ENCODE peak calls at places on chromosomes 7 and 10, in eight cellular contexts. One of them, this sample, is unnamed.

GRCh38 chr7:116292381-116292780 is 82.0 kb downstream of the TES start:
- ATAC-seq in HCT116: no peak
- ATAC-seq in upper lobe of left lung: no peak
- ATAC-seq in GM12878: no peak
- ATAC-seq in A549: no peak
- ATAC-seq in right lobe of liver: no peak
- ATAC-seq in gastrocnemius medialis: no peak
- ATAC-seq in body of pancreas: no peak
- ATAC-seq in this sample: no peak

GRCh38 chr7:135109976-135110375 is 37.9 kb upstream of the TMEM140 start:
- ATAC-seq in body of pancreas: no peak
- ATAC-seq in A549: no peak
- ATAC-seq in upper lobe of left lung: no peak
- ATAC-seq in gastrocnemius medialis: no peak
- ATAC-seq in right lobe of liver: no peak
- ATAC-seq in HCT116: no peak
- ATAC-seq in GM12878: no peak
- ATAC-seq in this sample: no peak

GRCh38 chr7:4803397-4804241 is 28.2 kb downstream of the AP5Z1 start:
- ATAC-seq in GM12878: no peak
- ATAC-seq in upper lobe of left lung: no peak
- ATAC-seq in gastrocnemius medialis: no peak
- ATAC-seq in HCT116: no peak
- ATAC-seq in body of pancreas: no peak
- ATAC-seq in right lobe of liver: no peak
- ATAC-seq in A549: no peak
- ATAC-seq in this sample: no peak

GRCh38 chr7:27953777-27954176 is 213.8 kb downstream of the TAX1BP1 start:
- ATAC-seq in right lobe of liver: no peak
- ATAC-seq in A549: no peak
- ATAC-seq in HCT116: no peak
- ATAC-seq in upper lobe of left lung: no peak
- ATAC-seq in GM12878: no peak
- ATAC-seq in body of pancreas: no peak
- ATAC-seq in gastrocnemius medialis: no peak
- ATAC-seq in this sample: no peak

GRCh38 chr7:73560035-73560835 is 2.7 kb upstream of the BCL7B start:
- ATAC-seq in GM12878: peak
- ATAC-seq in upper lobe of left lung: no peak
- ATAC-seq in HCT116: no peak
- ATAC-seq in A549: peak
- ATAC-seq in right lobe of liver: no peak
- ATAC-seq in gastrocnemius medialis: peak
- ATAC-seq in body of pancreas: no peak
- ATAC-seq in this sample: no peak

GRCh38 chr7:80825499-80825898 is 93.4 kb downstream of the SEMA3C start:
- ATAC-seq in right lobe of liver: no peak
- ATAC-seq in GM12878: no peak
- ATAC-seq in gastrocnemius medialis: no peak
- ATAC-seq in upper lobe of left lung: no peak
- ATAC-seq in A549: no peak
- ATAC-seq in HCT116: no peak
- ATAC-seq in body of pancreas: no peak
- ATAC-seq in this sample: no peak

GRCh38 chr10:4242561-4243035 is 457.6 kb upstream of the KLF6 start:
- ATAC-seq in upper lobe of left lung: no peak
- ATAC-seq in right lobe of liver: no peak
- ATAC-seq in HCT116: peak
- ATAC-seq in GM12878: no peak
- ATAC-seq in A549: no peak
- ATAC-seq in body of pancreas: peak
- ATAC-seq in gastrocnemius medialis: no peak
- ATAC-seq in this sample: no peak

GRCh38 chr10:110444009-110444347 is 53.7 kb upstream of the DUSP5 start:
- ATAC-seq in A549: no peak
- ATAC-seq in gastrocnemius medialis: no peak
- ATAC-seq in GM12878: no peak
- ATAC-seq in right lobe of liver: no peak
- ATAC-seq in upper lobe of left lung: no peak
- ATAC-seq in HCT116: no peak
- ATAC-seq in body of pancreas: no peak
- ATAC-seq in this sample: no peak

GRCh38 chr10:126953886-126954285 is 48.7 kb downstream of the DOCK1 start:
- ATAC-seq in HCT116: no peak
- ATAC-seq in GM12878: no peak
- ATAC-seq in upper lobe of left lung: no peak
- ATAC-seq in right lobe of liver: no peak
- ATAC-seq in gastrocnemius medialis: no peak
- ATAC-seq in A549: no peak
- ATAC-seq in body of pancreas: no peak
- ATAC-seq in this sample: no peak

GRCh38 chr7:116686812-116687419 is 14.9 kb downstream of the MET start:
- ATAC-seq in right lobe of liver: peak
- ATAC-seq in GM12878: no peak
- ATAC-seq in gastrocnemius medialis: no peak
- ATAC-seq in HCT116: peak
- ATAC-seq in body of pancreas: peak
- ATAC-seq in A549: peak
- ATAC-seq in upper lobe of left lung: no peak
- ATAC-seq in this sample: no peak

GRCh38 chr7:2245883-2246679 is 4.1 kb downstream of the NUDT1 start:
- ATAC-seq in HCT116: no peak
- ATAC-seq in GM12878: no peak
- ATAC-seq in right lobe of liver: no peak
- ATAC-seq in body of pancreas: no peak
- ATAC-seq in A549: no peak
- ATAC-seq in upper lobe of left lung: no peak
- ATAC-seq in gastrocnemius medialis: no peak
- ATAC-seq in this sample: no peak

GRCh38 chr10:106513328-106513727 is 651.2 kb downstream of the SORCS1 start:
- ATAC-seq in right lobe of liver: no peak
- ATAC-seq in upper lobe of left lung: no peak
- ATAC-seq in gastrocnemius medialis: no peak
- ATAC-seq in body of pancreas: peak
- ATAC-seq in GM12878: no peak
- ATAC-seq in A549: no peak
- ATAC-seq in HCT116: no peak
- ATAC-seq in this sample: no peak

GRCh38 chr7:98641646-98642489 is 24.8 kb downstream of the NPTX2 start:
- ATAC-seq in upper lobe of left lung: no peak
- ATAC-seq in A549: no peak
- ATAC-seq in right lobe of liver: no peak
- ATAC-seq in gastrocnemius medialis: no peak
- ATAC-seq in GM12878: peak
- ATAC-seq in body of pancreas: no peak
- ATAC-seq in HCT116: no peak
- ATAC-seq in this sample: no peak

GRCh38 chr7:92944633-92945032 is 108.3 kb upstream of the CDK6 start:
- ATAC-seq in HCT116: no peak
- ATAC-seq in right lobe of liver: no peak
- ATAC-seq in body of pancreas: peak
- ATAC-seq in GM12878: no peak
- ATAC-seq in A549: no peak
- ATAC-seq in gastrocnemius medialis: no peak
- ATAC-seq in upper lobe of left lung: no peak
- ATAC-seq in this sample: peak

GRCh38 chr10:71600856-71601255 is 118.7 kb downstream of the C10orf105 start:
- ATAC-seq in upper lobe of left lung: no peak
- ATAC-seq in GM12878: no peak
- ATAC-seq in right lobe of liver: no peak
- ATAC-seq in A549: peak
- ATAC-seq in body of pancreas: no peak
- ATAC-seq in gastrocnemius medialis: no peak
- ATAC-seq in HCT116: no peak
- ATAC-seq in this sample: no peak

DNA sequence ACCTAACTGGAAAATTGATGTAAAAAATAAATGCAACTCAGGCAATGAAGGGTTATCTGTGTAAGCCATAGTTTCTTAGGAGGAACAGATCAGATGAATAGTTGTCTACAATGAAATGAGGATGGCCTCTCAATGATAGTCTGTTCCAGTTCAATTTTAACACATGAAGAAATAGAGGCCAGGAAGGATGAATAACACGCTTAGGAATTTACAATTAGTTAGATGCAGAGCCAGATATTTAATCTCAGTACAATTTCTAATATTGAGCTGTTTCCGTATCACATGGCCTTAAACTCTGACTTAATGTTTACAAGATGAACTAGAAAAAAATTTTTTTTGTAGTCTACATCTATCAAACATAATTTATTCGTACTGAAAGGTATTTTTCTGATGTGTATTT is 176.6 kb downstream of the GALNT11 start:
- ATAC-seq in right lobe of liver: no peak
- ATAC-seq in A549: no peak
- ATAC-seq in HCT116: no peak
- ATAC-seq in upper lobe of left lung: no peak
- ATAC-seq in gastrocnemius medialis: peak
- ATAC-seq in body of pancreas: no peak
- ATAC-seq in GM12878: no peak
- ATAC-seq in this sample: peak
- H3K4me3 ChIP-seq in right lobe of liver: no peak
- H3K4me3 ChIP-seq in A549: no peak
- H3K4me3 ChIP-seq in HCT116: no peak
- H3K4me3 ChIP-seq in upper lobe of left lung: no peak
- H3K4me3 ChIP-seq in gastrocnemius medialis: no peak
- H3K4me3 ChIP-seq in body of pancreas: no peak
- H3K4me3 ChIP-seq in GM12878: no peak
- H3K4me3 ChIP-seq in this sample: no peak

DNA sequence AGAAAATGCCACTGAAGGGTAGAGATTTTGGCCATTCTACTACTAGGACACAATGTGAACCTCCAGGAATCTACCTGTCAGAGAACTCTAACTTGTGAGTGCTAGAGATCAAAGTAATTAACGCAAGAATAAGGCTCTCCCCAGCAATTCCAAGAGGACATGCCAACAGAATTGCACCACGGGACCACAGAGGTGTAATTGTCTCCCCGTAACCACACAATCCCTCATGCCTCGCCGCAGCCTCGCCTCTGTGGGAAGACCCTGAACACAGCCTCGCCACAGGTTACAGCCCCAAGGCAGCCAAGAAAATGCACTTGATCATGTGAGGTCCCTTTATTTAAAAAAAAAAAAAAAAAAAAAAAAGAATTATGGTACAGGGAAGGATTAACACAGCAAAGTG is 29.5 kb downstream of the CDCA7L start:
- ATAC-seq in right lobe of liver: no peak
- ATAC-seq in body of pancreas: no peak
- ATAC-seq in A549: no peak
- ATAC-seq in gastrocnemius medialis: no peak
- ATAC-seq in GM12878: no peak
- ATAC-seq in HCT116: no peak
- ATAC-seq in upper lobe of left lung: no peak
- ATAC-seq in this sample: no peak
- TF ChIP-seq POLR2A in right lobe of liver: no peak
- TF ChIP-seq POLR2A in body of pancreas: no peak
- TF ChIP-seq POLR2A in A549: no peak
- TF ChIP-seq POLR2A in gastrocnemius medialis: no peak
- TF ChIP-seq POLR2A in GM12878: no peak
- TF ChIP-seq POLR2A in HCT116: no peak
- TF ChIP-seq POLR2A in upper lobe of left lung: no peak
- TF ChIP-seq POLR2A in this sample: no peak

GRCh38 chr10:102876747-102877153 is 7.5 kb downstream of the AS3MT start:
- ATAC-seq in GM12878: no peak
- ATAC-seq in right lobe of liver: peak
- ATAC-seq in body of pancreas: peak
- ATAC-seq in gastrocnemius medialis: no peak
- ATAC-seq in A549: no peak
- ATAC-seq in upper lobe of left lung: no peak
- ATAC-seq in HCT116: no peak
- ATAC-seq in this sample: no peak

GRCh38 chr10:102880256-102880655 is 11.0 kb downstream of the AS3MT start:
- ATAC-seq in A549: no peak
- ATAC-seq in HCT116: no peak
- ATAC-seq in right lobe of liver: no peak
- ATAC-seq in body of pancreas: no peak
- ATAC-seq in gastrocnemius medialis: no peak
- ATAC-seq in GM12878: no peak
- ATAC-seq in upper lobe of left lung: no peak
- ATAC-seq in this sample: no peak

DNA sequence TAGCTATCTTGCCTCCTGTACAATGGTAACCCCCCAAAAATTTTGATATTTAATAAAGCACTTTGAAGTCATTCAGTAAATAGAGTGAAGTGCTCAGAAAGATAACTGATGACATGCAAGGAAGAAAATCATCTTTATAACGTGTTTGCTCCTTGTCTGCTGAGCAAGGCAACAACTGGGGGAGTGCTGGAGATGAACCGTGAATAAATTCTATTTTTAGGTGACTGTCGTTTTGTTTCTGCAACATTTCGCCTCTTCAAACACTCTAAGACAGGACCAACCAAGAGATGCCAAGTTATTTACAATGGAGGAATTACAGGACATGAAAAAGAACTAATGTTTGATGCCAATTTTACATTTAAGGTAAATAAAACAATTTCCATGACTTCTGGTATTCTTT is 9.4 kb downstream of the AS3MT start:
- ATAC-seq in body of pancreas: no peak
- ATAC-seq in upper lobe of left lung: no peak
- ATAC-seq in A549: no peak
- ATAC-seq in gastrocnemius medialis: no peak
- ATAC-seq in right lobe of liver: no peak
- ATAC-seq in GM12878: no peak
- ATAC-seq in HCT116: no peak
- ATAC-seq in this sample: no peak
- H3K4me3 ChIP-seq in body of pancreas: no peak
- H3K4me3 ChIP-seq in upper lobe of left lung: no peak
- H3K4me3 ChIP-seq in A549: no peak
- H3K4me3 ChIP-seq in gastrocnemius medialis: no peak
- H3K4me3 ChIP-seq in right lobe of liver: no peak
- H3K4me3 ChIP-seq in GM12878: no peak
- H3K4me3 ChIP-seq in HCT116: no peak
- H3K4me3 ChIP-seq in this sample: no peak

GRCh38 chr7:136293272-136293671 is 316.1 kb upstream of the MTPN start:
- ATAC-seq in gastrocnemius medialis: no peak
- ATAC-seq in A549: no peak
- ATAC-seq in upper lobe of left lung: no peak
- ATAC-seq in HCT116: no peak
- ATAC-seq in body of pancreas: no peak
- ATAC-seq in right lobe of liver: no peak
- ATAC-seq in GM12878: peak
- ATAC-seq in this sample: no peak

GRCh38 chr7:136293841-136294391 is 316.8 kb upstream of the MTPN start:
- ATAC-seq in A549: no peak
- ATAC-seq in GM12878: no peak
- ATAC-seq in gastrocnemius medialis: no peak
- ATAC-seq in right lobe of liver: no peak
- ATAC-seq in body of pancreas: no peak
- ATAC-seq in upper lobe of left lung: no peak
- ATAC-seq in HCT116: no peak
- ATAC-seq in this sample: no peak

GRCh38 chr7:136292365-136292764 is 315.2 kb upstream of the MTPN start:
- ATAC-seq in HCT116: no peak
- ATAC-seq in body of pancreas: no peak
- ATAC-seq in upper lobe of left lung: no peak
- ATAC-seq in gastrocnemius medialis: no peak
- ATAC-seq in right lobe of liver: no peak
- ATAC-seq in GM12878: no peak
- ATAC-seq in A549: no peak
- ATAC-seq in this sample: no peak

DNA sequence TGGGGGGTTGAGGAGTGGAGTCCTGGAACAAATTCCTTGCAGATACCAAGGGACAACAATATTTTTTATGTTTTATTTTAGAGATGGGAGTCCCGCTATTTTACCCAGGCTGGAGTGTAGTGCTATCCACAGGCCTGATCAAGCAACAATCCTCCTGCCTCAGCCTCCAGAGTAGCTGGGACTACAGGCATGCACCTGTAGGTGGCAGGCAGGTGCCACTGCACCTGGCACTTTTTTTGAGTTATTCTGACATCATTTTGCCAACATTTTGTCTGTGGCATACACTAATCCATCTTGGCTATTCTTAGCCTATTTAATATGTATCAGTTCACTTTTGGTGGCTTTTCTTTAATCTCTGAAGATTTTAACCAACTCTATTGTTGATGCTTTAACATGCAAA is 317.8 kb upstream of the MTPN start:
- ATAC-seq in body of pancreas: no peak
- ATAC-seq in gastrocnemius medialis: no peak
- ATAC-seq in upper lobe of left lung: no peak
- ATAC-seq in right lobe of liver: no peak
- ATAC-seq in HCT116: no peak
- ATAC-seq in A549: no peak
- ATAC-seq in GM12878: peak
- ATAC-seq in this sample: no peak
- TF ChIP-seq POLR2A in body of pancreas: no peak
- TF ChIP-seq POLR2A in gastrocnemius medialis: no peak
- TF ChIP-seq POLR2A in upper lobe of left lung: no peak
- TF ChIP-seq POLR2A in right lobe of liver: no peak
- TF ChIP-seq POLR2A in HCT116: no peak
- TF ChIP-seq POLR2A in A549: no peak
- TF ChIP-seq POLR2A in GM12878: no peak
- TF ChIP-seq POLR2A in this sample: no peak